ENCODE peak calls at places on chromosomes 3 and 15, in four cellular contexts. C is dorsolateral prefrontal cortex, P is tibial nerve, A is upper lobe of left lung. D is an unnamed sample.

GRCh38 chr3:13016083-13016725 is 57.0 kb downstream of the IQSEC1 start:
- DNase-seq in C (no peak), P (peak; percentile 63), A (peak; percentile 78), D (peak; percentile 63)

GRCh38 chr3:32571192-32571485 is 481 bp upstream of the DYNC1LI1 start:
- DNase-seq in C (peak; percentile 71), P (no peak), A (no peak), D (no peak)

GRCh38 chr3:128698211-128699011 is 27.6 kb upstream of the RAB7A start:
- DNase-seq in C (peak; percentile 36), P (no peak), A (peak; percentile 48), D (peak; percentile 18)

GRCh38 chr15:59170295-59170881 is 36.3 kb upstream of the LDHAL6B start:
- DNase-seq in C (peak; percentile 34), P (peak; percentile 24), A (peak; percentile 50), D (no peak)

GRCh38 chr3:158531334-158531733 is 39.7 kb upstream of the MLF1 start:
- DNase-seq in C (no peak), P (no peak), A (peak; percentile 28), D (no peak)

GRCh38 chr15:80709542-80709941 is 14.4 kb downstream of the ABHD17C start:
- DNase-seq in C (no peak), P (no peak), A (peak; percentile 88), D (no peak)

GRCh38 chr15:44081223-44082013 is 113.7 kb downstream of the FRMD5 start:
- DNase-seq in C (no peak), P (no peak), A (no peak), D (no peak)

GRCh38 chr3:174540081-174540480 is 319.1 kb upstream of the NAALADL2 start:
- DNase-seq in C (no peak), P (no peak), A (no peak), D (no peak)

GRCh38 chr15:31278056-31278445 is 48.6 kb upstream of the KLF13 start:
- DNase-seq in C (no peak), P (no peak), A (no peak), D (peak; percentile 7)

GRCh38 chr3:135927170-135927569 is 38.4 kb upstream of the PPP2R3A start:
- DNase-seq in C (no peak), P (no peak), A (no peak), D (no peak)

GRCh38 chr15:38144921-38145320 is 107.7 kb upstream of the SPRED1 start:
- DNase-seq in C (no peak), P (no peak), A (no peak), D (no peak)

GRCh38 chr3:127419641-127420354 is 132.0 kb upstream of the PRR20G start:
- DNase-seq in C (no peak), P (no peak), A (no peak), D (no peak)

GRCh38 chr15:69853572-69853971 is 244.1 kb downstream of the TLE3 start:
- DNase-seq in C (no peak), P (no peak), A (no peak), D (no peak)

GRCh38 chr3:46682974-46683373 is 10.5 kb downstream of the ALS2CL start:
- DNase-seq in C (no peak), P (no peak), A (no peak), D (no peak)

GRCh38 chr3:10993729-10994065 is 1.1 kb downstream of the SLC6A1 start:
- DNase-seq in C (no peak), P (no peak), A (no peak), D (no peak)

GRCh38 chr15:54839379-54839778 is 357.4 kb downstream of the RSL24D1 start:
- DNase-seq in C (no peak), P (no peak), A (no peak), D (no peak)

GRCh38 chr15:93141373-93141790 is 52.4 kb upstream of the RGMA start:
- DNase-seq in C (no peak), P (no peak), A (peak; percentile 23), D (peak; percentile 40)

GRCh38 chr3:128402998-128403397 is 63.7 kb downstream of the DNAJB8 start:
- DNase-seq in C (no peak), P (no peak), A (no peak), D (no peak)

GRCh38 chr15:101167791-101168462 is 83.9 kb downstream of the CHSY1 start:
- DNase-seq in C (peak; percentile 25), P (peak; percentile 55), A (peak; percentile 83), D (no peak)

GRCh38 chr3:87082806-87083440 is 92.0 kb upstream of the VGLL3 start:
- DNase-seq in C (no peak), P (peak; percentile 56), A (no peak), D (no peak)

GRCh38 chr3:143751643-143752178 is 96.6 kb downstream of the SLC9A9 start:
- DNase-seq in C (no peak), P (no peak), A (no peak), D (no peak)

GRCh38 chr3:89340431-89340830 is 233.0 kb downstream of the EPHA3 start:
- DNase-seq in C (no peak), P (no peak), A (no peak), D (no peak)

GRCh38 chr3:71784914-71785593 is at the start of gene PROK2:
- DNase-seq in C (no peak), P (no peak), A (no peak), D (no peak)

DNA sequence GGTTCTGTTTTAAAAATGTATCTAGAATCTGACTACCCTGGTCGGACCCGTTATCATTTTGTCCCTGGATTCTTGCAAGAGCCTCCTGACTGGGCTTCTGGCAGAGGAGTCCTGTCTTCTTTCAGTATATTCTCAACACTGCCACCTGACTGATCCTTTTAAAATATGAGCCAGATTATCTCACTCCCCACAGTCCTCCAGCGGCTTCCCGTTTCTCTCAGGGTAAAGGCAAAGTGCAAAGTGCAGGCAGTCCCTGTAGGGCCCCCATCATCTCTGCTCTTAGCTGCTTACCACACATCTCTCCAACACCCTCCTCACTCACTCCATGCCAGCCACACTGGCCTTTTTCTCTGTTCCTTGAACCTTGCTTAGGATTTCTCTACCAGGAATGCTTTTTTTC is 28.5 kb downstream of the CRTC3 start:
- DNase-seq in C (no peak), P (peak; percentile 57), A (peak; percentile 36), D (no peak)
- TF ChIP-seq CTCF in C (no peak), P (no peak), A (no peak), D (no peak)

GRCh38 chr3:194784341-194784740 is 98.7 kb downstream of the FAM43A start:
- DNase-seq in C (no peak), P (no peak), A (no peak), D (no peak)
- TF ChIP-seq CTCF in C (no peak), P (no peak), A (no peak), D (no peak)

DNA sequence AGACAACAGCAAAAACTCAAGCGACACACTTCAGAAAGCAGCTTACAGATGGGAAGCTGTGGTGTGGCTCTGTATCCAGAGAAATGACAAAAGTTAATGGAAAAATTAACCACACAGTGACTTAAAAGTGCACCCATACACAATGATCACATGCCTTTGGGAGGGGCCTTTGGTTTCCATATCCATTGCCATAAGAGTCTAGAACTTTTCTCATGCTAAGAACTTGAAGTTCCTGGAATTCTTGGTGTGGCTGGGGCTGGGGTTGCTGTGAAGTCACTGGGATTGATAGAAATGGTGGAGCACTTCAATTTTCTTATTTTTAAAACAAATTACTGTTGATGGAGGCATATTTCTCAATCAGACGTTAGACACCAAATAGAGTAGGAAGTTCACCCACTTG is 108.6 kb upstream of the FEZF2 start:
- DNase-seq in C (no peak), P (no peak), A (no peak), D (no peak)
- TF ChIP-seq CTCF in C (no peak), P (no peak), A (no peak), D (no peak)

GRCh38 chr15:86776120-86776519 is 696.4 kb downstream of the AGBL1 start:
- DNase-seq in C (no peak), P (no peak), A (no peak), D (no peak)

GRCh38 chr15:86772369-86773059 is 692.8 kb downstream of the AGBL1 start:
- DNase-seq in C (no peak), P (no peak), A (no peak), D (no peak)

DNA sequence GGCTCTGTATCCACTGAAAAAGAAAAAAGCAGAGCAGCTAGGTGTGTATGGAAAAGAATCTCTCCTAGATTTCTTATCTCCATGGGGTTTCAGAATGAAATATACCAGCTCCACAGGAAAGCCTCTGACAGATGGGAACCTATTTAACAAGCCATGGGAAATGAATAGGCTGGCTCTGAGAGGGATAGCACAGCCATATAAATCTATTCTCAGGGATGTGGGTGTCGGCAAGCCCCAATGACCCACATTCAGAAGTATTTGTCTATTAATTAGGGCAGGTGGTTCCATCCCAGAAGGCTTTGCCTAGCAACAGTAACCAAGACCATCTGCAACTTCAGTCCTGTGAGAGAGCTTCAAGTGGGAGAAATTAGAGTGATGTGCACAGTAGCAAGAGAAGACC is 694.1 kb downstream of the AGBL1 start:
- DNase-seq in C (no peak), P (no peak), A (no peak), D (no peak)
- TF ChIP-seq CTCF in C (no peak), P (no peak), A (no peak), D (no peak)

DNA sequence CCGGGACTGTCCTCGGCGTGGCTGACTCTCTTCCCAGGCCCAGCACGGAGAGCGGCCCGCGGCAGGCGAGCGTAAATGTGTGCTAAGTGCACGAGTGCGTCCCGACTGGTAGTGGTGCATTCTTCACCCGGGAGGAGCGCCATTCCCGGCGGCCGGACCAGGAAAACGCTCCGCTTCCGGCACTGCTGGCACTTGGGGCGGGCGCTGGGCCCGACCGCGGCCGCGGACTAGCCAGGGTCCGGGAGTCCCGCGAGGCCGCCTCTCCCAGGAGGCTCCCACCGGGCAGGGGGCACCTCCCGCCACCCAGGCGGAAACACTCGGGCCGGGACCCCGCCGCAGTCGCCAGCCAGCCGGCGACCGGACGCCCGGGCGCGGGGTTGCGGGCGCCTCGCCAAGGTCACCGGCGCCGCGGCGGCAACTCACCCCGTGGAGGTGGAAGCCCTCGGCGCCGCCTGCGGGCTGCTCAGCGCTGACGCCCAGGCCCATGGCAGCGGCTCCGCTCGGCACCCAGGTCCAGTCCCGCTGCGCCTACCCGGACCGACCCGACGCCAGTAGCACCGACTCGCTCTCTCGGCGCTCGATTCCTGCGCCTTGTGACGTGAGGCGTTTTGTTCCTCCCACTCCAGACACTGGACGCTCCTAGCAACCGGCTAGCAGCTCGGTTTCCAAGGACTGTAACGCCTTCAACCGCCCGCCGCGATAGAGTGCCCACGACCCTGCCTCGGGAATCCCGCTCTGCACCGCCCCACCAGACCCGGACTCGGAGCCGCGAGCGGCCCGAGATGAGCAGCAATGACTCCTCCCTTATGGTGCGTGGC is at the start of the genes GORASP1 and TTC21A:
- DNase-seq in C (peak; percentile 95), P (peak; percentile 82), A (peak; percentile 94), D (peak; percentile 57)
- TF ChIP-seq CTCF in C (no peak), P (no peak), A (no peak), D (no peak)